ENCODE peak calls at places on chromosomes 16 and 17, in seven cellular contexts. Y is prostate gland; W is stimulated activated CD8-positive, alpha-beta memory T cell treated with anti-CD3 and anti-CD28 coated beads, Interleukin-12 subunit alpha, Interleukin-12 subunit beta, amount 100 ng/mL, for 1 hour; G is left ventricle myocardium inferior; X is HEK293T; T is tibial artery; R is stimulated activated CD4-positive, alpha-beta T cell treated with anti-CD3 and anti-CD28 coated beads, Interleukin-15, amount 100 ng/mL, for 24 hours. I is an unnamed sample.

GRCh38 chr17:31321481-31321880 is at the start of gene EVI2A:
- DNase-seq in Y (no peak), T (no peak), X (no peak), W (peak), G (no peak), R (peak), I (peak)

GRCh38 chr16:58582133-58582532 is 47.5 kb downstream of the CNOT1 start:
- DNase-seq in Y (no peak), T (no peak), G (no peak), X (no peak), W (no peak), R (no peak), I (no peak)

GRCh38 chr17:75516619-75517276 is 420 bp downstream of the TSEN54 start:
- DNase-seq in T (no peak), X (peak), G (no peak), W (no peak), Y (no peak), R (peak), I (no peak)

GRCh38 chr17:47203984-47204721 is 5.0 kb upstream of the MYL4 start:
- DNase-seq in Y (no peak), W (peak), G (no peak), T (no peak), R (peak), X (no peak), I (no peak)

GRCh38 chr17:68205251-68205807 is 42.5 kb upstream of the AMZ2 start:
- DNase-seq in Y (peak), X (peak), W (peak), T (peak), G (peak), R (peak), I (peak)

GRCh38 chr17:5527647-5528250 is 41.4 kb downstream of the MIS12 start:
- DNase-seq in Y (no peak), R (no peak), G (no peak), T (no peak), W (no peak), X (no peak), I (no peak)

GRCh38 chr17:42817866-42818265 is 6.2 kb downstream of the BECN1 start:
- DNase-seq in Y (no peak), G (no peak), T (no peak), R (no peak), X (no peak), W (no peak), I (no peak)

GRCh38 chr17:10614536-10615155 is 42.5 kb downstream of the MYH3 start:
- DNase-seq in T (no peak), W (no peak), G (no peak), Y (peak), X (peak), R (peak), I (peak)

GRCh38 chr17:50676065-50676975 is 31.4 kb downstream of the ANKRD40 start:
- DNase-seq in G (no peak), W (no peak), Y (no peak), X (no peak), R (no peak), T (peak), I (no peak)

GRCh38 chr17:54046570-54046969 is 223.8 kb downstream of the KIF2B start:
- DNase-seq in Y (no peak), W (no peak), R (no peak), G (no peak), T (no peak), X (no peak), I (no peak)

GRCh38 chr16:9225527-9226316 is 134.3 kb downstream of the HAPSTR1 start:
- DNase-seq in X (peak), G (no peak), R (peak), T (no peak), W (no peak), Y (no peak), I (no peak)

GRCh38 chr17:76087531-76087930 is 8.5 kb downstream of the ZACN start:
- DNase-seq in R (no peak), Y (no peak), T (no peak), W (no peak), G (no peak), X (no peak), I (no peak)

GRCh38 chr17:44278006-44278405 is 10.1 kb upstream of the SLC4A1 start:
- DNase-seq in R (no peak), W (no peak), X (no peak), Y (no peak), G (no peak), T (no peak), I (no peak)

GRCh38 chr17:37220609-37220953 is 155.2 kb upstream of the C17orf78 start:
- DNase-seq in Y (no peak), W (no peak), T (no peak), R (no peak), G (no peak), X (peak), I (peak)

GRCh38 chr16:67155305-67156145 is 4.2 kb downstream of the TRADD start:
- DNase-seq in T (peak), R (peak), X (peak), G (peak), Y (peak), W (peak), I (peak)

GRCh38 chr17:40091691-40092397 is 8.5 kb downstream of the NR1D1 start:
- DNase-seq in Y (no peak), W (no peak), X (no peak), R (no peak), T (peak), G (no peak), I (no peak)

GRCh38 chr17:62965149-62965648 is 836 bp upstream of the TANC2 start:
- DNase-seq in G (no peak), W (peak), X (peak), R (peak), T (no peak), Y (no peak), I (no peak)

GRCh38 chr16:2008009-2008526 is 1.6 kb downstream of the ZNF598 start:
- DNase-seq in X (no peak), G (peak), R (no peak), W (no peak), T (no peak), Y (no peak), I (no peak)

GRCh38 chr17:82399030-82399429 is 19.1 kb upstream of the HEXD start:
- DNase-seq in R (no peak), X (no peak), G (peak), Y (no peak), T (no peak), W (no peak), I (no peak)

GRCh38 chr17:80106176-80106575 is 4.8 kb downstream of the GAA start:
- DNase-seq in W (no peak), G (no peak), T (peak), X (no peak), R (no peak), Y (no peak), I (no peak)

GRCh38 chr17:4480929-4481898 is 17.5 kb upstream of the SPNS2 start:
- DNase-seq in G (no peak), T (peak), Y (no peak), X (no peak), R (peak), W (no peak), I (no peak)

GRCh38 chr16:80176114-80176513 is 364.7 kb upstream of the DYNLRB2 start:
- DNase-seq in X (no peak), R (no peak), T (no peak), W (no peak), Y (no peak), G (no peak), I (peak)

GRCh38 chr16:21994856-21995465 is 6.0 kb downstream of the PDZD9 start:
- DNase-seq in X (no peak), T (no peak), Y (no peak), G (no peak), W (no peak), R (no peak), I (no peak)

GRCh38 chr16:67926181-67926742 is 5.4 kb downstream of the CTRL start:
- DNase-seq in X (peak), T (peak), G (no peak), Y (peak), W (no peak), R (no peak), I (no peak)

GRCh38 chr17:61127960-61128359 is 271.7 kb upstream of the TBX2 start:
- DNase-seq in R (no peak), T (no peak), W (no peak), G (no peak), X (no peak), Y (no peak), I (no peak)

GRCh38 chr17:80968602-80969029 is 23.0 kb upstream of the CHMP6 start:
- DNase-seq in T (peak), X (no peak), W (no peak), G (no peak), R (no peak), Y (no peak), I (no peak)

GRCh38 chr17:66949501-66949900 is 15.0 kb upstream of the CACNG4 start:
- DNase-seq in G (no peak), T (no peak), Y (no peak), X (no peak), R (no peak), W (no peak), I (no peak)

GRCh38 chr17:82859431-82860403 is 19.9 kb upstream of the ZNF750 start:
- DNase-seq in G (no peak), Y (no peak), R (peak), T (peak), W (no peak), X (no peak), I (peak)

GRCh38 chr17:15492186-15492585 is 24.8 kb upstream of the CDRT4 start:
- DNase-seq in W (no peak), X (no peak), R (no peak), Y (no peak), T (no peak), G (no peak), I (no peak)

GRCh38 chr17:52536466-52536865 is 378.0 kb upstream of the CA10 start:
- DNase-seq in X (no peak), T (no peak), W (no peak), G (peak), Y (no peak), R (no peak), I (no peak)

GRCh38 chr17:37458805-37459204 is 30.9 kb upstream of the DUSP14 start:
- DNase-seq in W (no peak), G (no peak), T (no peak), X (no peak), Y (no peak), R (no peak), I (no peak)

GRCh38 chr16:56911771-56912541 is 20.0 kb upstream of the HERPUD1 start:
- DNase-seq in G (peak), W (no peak), T (peak), R (no peak), X (no peak), Y (no peak), I (no peak)

GRCh38 chr16:49635009-49635350 is 220.9 kb downstream of the ZNF423 start:
- DNase-seq in W (no peak), T (peak), Y (no peak), X (no peak), R (no peak), G (no peak), I (no peak)

I was measured in Caki2.